ENCODE peak calls at places on chromosomes 11 and 22, in seven cellular contexts. E is HCT116, A is vagina, N is H1, T is upper lobe of left lung, W is GM23338, G is sigmoid colon. K is an unnamed sample.

GRCh38 chr11:46119352-46120216 is 1.7 kb downstream of the PHF21A start:
- DNase-seq in E (no peak), A (no peak), N (no peak), T (peak; percentile 56), W (peak; percentile 60), G (peak; percentile 73), K (peak; percentile 55)

GRCh38 chr11:60307507-60308195 is 19.4 kb upstream of the MS4A6E start:
- DNase-seq in E (no peak), A (no peak), N (no peak), T (no peak), W (no peak), G (no peak), K (no peak)

GRCh38 chr11:104134760-104135159 is 29.2 kb downstream of the PDGFD start:
- DNase-seq in E (no peak), A (no peak), N (no peak), T (no peak), W (no peak), G (no peak), K (no peak)

GRCh38 chr11:19232910-19233503 is 7.7 kb downstream of the E2F8 start:
- DNase-seq in E (peak; percentile 71), A (no peak), N (no peak), T (no peak), W (no peak), G (no peak), K (no peak)

GRCh38 chr11:65505434-65506315 is 6.8 kb downstream of the MALAT1 start:
- DNase-seq in E (no peak), A (no peak), N (no peak), T (no peak), W (no peak), G (peak; percentile 70), K (peak; percentile 38)

GRCh38 chr22:44638966-44639739 is 62.9 kb upstream of the PRR5 start:
- DNase-seq in E (no peak), A (no peak), N (no peak), T (no peak), W (no peak), G (peak; percentile 69), K (peak; percentile 61)

GRCh38 chr11:98979212-98979611 is 41.5 kb upstream of the CNTN5 start:
- DNase-seq in E (no peak), A (no peak), N (no peak), T (no peak), W (no peak), G (no peak), K (no peak)

GRCh38 chr11:108135845-108136599 is 14.7 kb downstream of the ACAT1 start:
- DNase-seq in E (no peak), A (no peak), N (no peak), T (no peak), W (no peak), G (no peak), K (no peak)

GRCh38 chr22:19622061-19622441 is 92.3 kb upstream of the SEPTIN5 start:
- DNase-seq in E (no peak), A (no peak), N (no peak), T (no peak), W (no peak), G (no peak), K (no peak)

GRCh38 chr11:64881476-64881875 is 3.1 kb upstream of the EHD1 start:
- DNase-seq in E (no peak), A (no peak), N (no peak), T (peak; percentile 17), W (no peak), G (no peak), K (no peak)

GRCh38 chr11:103659138-103659734 is 377.2 kb upstream of the DDI1 start:
- DNase-seq in E (peak; percentile 15), A (no peak), N (no peak), T (no peak), W (peak; percentile 52), G (no peak), K (no peak)

GRCh38 chr22:17479129-17479528 is 84.2 kb upstream of the SLC25A18 start:
- DNase-seq in E (no peak), A (no peak), N (no peak), T (no peak), W (no peak), G (no peak), K (no peak)

GRCh38 chr11:3626250-3626960 is 15.4 kb downstream of the ART5 start:
- DNase-seq in E (no peak), A (no peak), N (no peak), T (peak; percentile 75), W (peak; percentile 41), G (peak; percentile 78), K (no peak)

GRCh38 chr11:64031001-64031400 is 4.7 kb upstream of the FLRT1 start:
- DNase-seq in E (no peak), A (no peak), N (no peak), T (no peak), W (no peak), G (no peak), K (no peak)

GRCh38 chr22:45101828-45102227 is 61.9 kb upstream of the NUP50 start:
- DNase-seq in E (no peak), A (no peak), N (no peak), T (peak; percentile 44), W (peak; percentile 91), G (peak; percentile 78), K (no peak)

GRCh38 chr11:67572747-67573419 is 10.7 kb upstream of the GSTP1 start:
- DNase-seq in E (peak; percentile 65), A (no peak), N (no peak), T (peak; percentile 85), W (peak; percentile 87), G (peak; percentile 82), K (peak; percentile 59)

GRCh38 chr11:12239396-12240298 is 129.3 kb downstream of the MICAL2 start:
- DNase-seq in E (no peak), A (no peak), N (no peak), T (peak; percentile 84), W (no peak), G (no peak), K (no peak)
- H3K4me1 ChIP-seq in E (no peaks in the 10 kb centered on the region), A (peaks cover 9% of the 10 kb centered on the region), N (peaks cover 10% of the 10 kb centered on the region), T (peaks cover 52% of the 10 kb centered on the region), W (no peaks in the 10 kb centered on the region), G (peaks cover 96% of the 10 kb centered on the region), K (no peaks in the 10 kb centered on the region)

GRCh38 chr11:130389315-130389935 is 39.0 kb downstream of the ADAMTS8 start:
- DNase-seq in E (no peak), A (no peak), N (no peak), T (no peak), W (no peak), G (no peak), K (no peak)

GRCh38 chr11:130381317-130381716 is 47.1 kb downstream of the ADAMTS8 start:
- DNase-seq in E (no peak), A (no peak), N (no peak), T (no peak), W (no peak), G (no peak), K (no peak)

GRCh38 chr11:130388607-130389205 is 39.7 kb downstream of the ADAMTS8 start:
- DNase-seq in E (no peak), A (no peak), N (no peak), T (no peak), W (no peak), G (no peak), K (no peak)

GRCh38 chr11:130379276-130379675 is 49.1 kb downstream of the ADAMTS8 start:
- DNase-seq in E (no peak), A (no peak), N (no peak), T (no peak), W (no peak), G (no peak), K (no peak)

GRCh38 chr11:130383363-130384168 is 44.8 kb downstream of the ADAMTS8 start:
- DNase-seq in E (no peak), A (no peak), N (peak; percentile 33), T (no peak), W (peak; percentile 66), G (no peak), K (no peak)
- TF ChIP-seq POLR2AphosphoS5 in E (no peak), A (no peak), N (no peak), T (no peak), W (no peak), G (no peak), K (no peak)

GRCh38 chr11:111926505-111927391 is 8.0 kb downstream of the C11orf52 start:
- DNase-seq in E (peak; percentile 93), A (peak; percentile 97), N (peak; percentile 94), T (peak; percentile 98), W (peak; percentile 98), G (peak; percentile 98), K (peak; percentile 97)
- H3K4me1 ChIP-seq in E (peaks cover 7% of the 10 kb centered on the region), A (peaks cover 31% of the 10 kb centered on the region), N (no peaks in the 10 kb centered on the region), T (peaks cover 33% of the 10 kb centered on the region), W (peaks cover 20% of the 10 kb centered on the region), G (peaks cover 43% of the 10 kb centered on the region), K (peaks cover 14% of the 10 kb centered on the region)

DNA sequence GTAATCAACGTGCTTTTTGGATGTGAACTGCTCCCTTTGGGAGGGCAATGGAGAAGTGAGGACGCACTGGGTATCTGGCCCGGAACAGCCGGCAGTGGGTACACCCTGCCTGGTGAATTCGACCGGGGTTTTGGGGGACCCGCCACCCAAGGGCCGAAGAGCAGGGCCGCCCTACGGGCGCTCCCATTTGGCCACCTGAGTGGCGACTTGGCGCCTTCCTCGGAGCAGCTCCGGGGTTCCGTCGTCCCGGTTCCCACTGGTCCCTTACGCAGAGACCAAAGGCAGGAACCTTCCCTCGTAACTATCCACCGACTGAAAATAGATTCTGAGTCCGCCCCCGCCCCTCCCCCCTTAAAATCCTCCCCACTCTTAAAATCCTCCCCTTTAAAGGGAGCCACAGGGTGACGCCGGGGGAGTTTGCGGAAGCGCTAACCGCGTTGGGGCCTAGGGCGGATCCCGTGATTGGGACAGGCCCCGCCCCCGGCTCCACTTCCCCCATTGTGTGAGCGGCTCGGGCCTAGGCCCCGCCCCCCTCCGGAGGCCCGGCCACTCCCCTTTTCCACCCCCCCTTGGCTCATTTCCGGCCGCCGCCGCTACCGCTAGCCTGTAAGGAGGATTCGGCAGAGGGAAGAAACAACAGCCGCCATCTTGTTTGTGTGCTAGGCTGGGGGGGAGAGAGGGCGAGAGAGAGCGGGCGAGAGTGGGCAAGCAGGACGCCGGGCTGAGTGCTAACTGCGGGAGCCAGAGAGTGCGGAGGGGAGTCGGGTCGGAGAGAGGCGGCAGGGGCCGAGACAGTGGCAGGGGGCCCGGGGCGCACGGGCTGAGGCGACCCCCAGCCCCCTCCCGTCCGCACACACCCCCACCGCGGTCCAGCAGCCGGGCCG is 1.0 kb upstream of the EP300 start:
- DNase-seq in E (peak; percentile 95), A (peak; percentile 99), N (peak; percentile 96), T (peak; percentile 99), W (peak; percentile 99), G (peak; percentile 100), K (peak; percentile 99)
- TF ChIP-seq POLR2AphosphoS5 in E (peak; percentile 75), A (peak; percentile 94), N (peak; percentile 90), T (peak; percentile 89), W (peak; percentile 91), G (peak; percentile 95), K (peak; percentile 86)